ENCODE peak calls at places on chromosome 6, in nine cellular contexts. K is glutamatergic neuron, B is epithelial cell of proximal tubule, I is AG09309, W is mammary epithelial cell, S is endothelial cell, M is astrocyte of the cerebellum, X is PC-3, N is nephron progenitor cell. Q is an unnamed sample.

GRCh38 chr6:144131248-144131709 is 19.0 kb upstream of the STX11 start:
- DNase-seq in X (peak), M (peak), K (no peak), N (no peak), S (no peak), W (peak), I (peak), B (no peak), Q (no peak)

GRCh38 chr6:159037746-159038290 is 7.0 kb downstream of the TAGAP start:
- DNase-seq in W (peak), S (no peak), M (no peak), I (no peak), X (peak), B (no peak), N (peak), K (no peak), Q (no peak)

GRCh38 chr6:158003910-158004695 is 22.4 kb downstream of the SYNJ2 start:
- DNase-seq in B (no peak), K (no peak), W (no peak), M (no peak), N (no peak), I (no peak), S (no peak), X (no peak), Q (no peak)

GRCh38 chr6:149913542-149914240 is 9.2 kb downstream of the RAET1G start:
- DNase-seq in W (no peak), N (no peak), K (no peak), X (no peak), I (no peak), B (no peak), S (no peak), M (no peak), Q (no peak)

GRCh38 chr6:53287336-53288225 is 61.2 kb downstream of the ELOVL5 start:
- DNase-seq in N (no peak), M (no peak), B (no peak), I (no peak), X (no peak), K (peak), W (no peak), S (no peak), Q (no peak)

GRCh38 chr6:51505451-51505850 is 582.0 kb downstream of the PKHD1 start:
- DNase-seq in B (no peak), N (no peak), X (no peak), S (no peak), M (no peak), W (no peak), I (no peak), K (no peak), Q (no peak)

GRCh38 chr6:3195695-3196497 is 31.6 kb downstream of the TUBB2B start:
- DNase-seq in W (no peak), K (peak), I (no peak), M (no peak), N (no peak), B (no peak), S (no peak), X (no peak), Q (peak)

GRCh38 chr6:8736046-8736877 is 300.9 kb upstream of the SLC35B3 start:
- DNase-seq in N (no peak), B (no peak), W (no peak), X (no peak), M (no peak), S (no peak), K (no peak), I (no peak), Q (no peak)

GRCh38 chr6:49453221-49453620 is 9.8 kb downstream of the MMUT start:
- DNase-seq in I (no peak), K (no peak), M (no peak), N (no peak), X (peak), W (no peak), B (no peak), S (no peak), Q (no peak)

GRCh38 chr6:170212051-170212756 is 78.7 kb downstream of the DLL1 start:
- DNase-seq in B (no peak), N (no peak), I (no peak), W (no peak), K (peak), X (no peak), S (peak), M (no peak), Q (peak)

GRCh38 chr6:35086282-35086632 is 54.9 kb downstream of the TCP11 start:
- DNase-seq in K (no peak), S (no peak), M (no peak), B (no peak), I (no peak), W (no peak), X (no peak), N (no peak), Q (peak)

GRCh38 chr6:83250235-83250634 is 57.1 kb downstream of the RWDD2A start:
- DNase-seq in S (no peak), I (no peak), B (no peak), W (no peak), K (no peak), M (no peak), X (no peak), N (no peak), Q (no peak)

GRCh38 chr6:33143113-33143760 is 49.0 kb downstream of the COL11A2 start:
- DNase-seq in I (no peak), W (no peak), N (no peak), S (no peak), K (no peak), X (no peak), M (no peak), B (no peak), Q (no peak)
- TF ChIP-seq CTCF in I (no peak), W (no peak), N (no peak), S (peak), K (no peak), X (no peak), M (no peak), B (no peak), Q (peak)

GRCh38 chr6:46412662-46413061 is 78.6 kb downstream of the RCAN2 start:
- DNase-seq in I (no peak), N (no peak), K (no peak), M (no peak), S (no peak), B (no peak), X (peak), W (no peak), Q (no peak)
- TF ChIP-seq CTCF in I (no peak), N (no peak), K (no peak), M (no peak), S (no peak), B (no peak), X (no peak), W (no peak), Q (peak)

GRCh38 chr6:28390688-28391087 is 8.9 kb downstream of the ZSCAN12 start:
- DNase-seq in S (no peak), X (no peak), B (no peak), N (no peak), K (no peak), M (no peak), W (no peak), I (no peak), Q (no peak)

GRCh38 chr6:28400122-28400451 is 540 bp upstream of the ZSCAN12 start:
- DNase-seq in N (no peak), W (no peak), M (no peak), I (no peak), S (no peak), K (no peak), B (no peak), X (no peak), Q (no peak)

GRCh38 chr6:28399370-28400121 is at the start of gene ZSCAN12:
- DNase-seq in K (peak), I (peak), N (peak), W (peak), S (peak), B (no peak), M (peak), X (no peak), Q (peak)

GRCh38 chr6:28395918-28396317 is 3.6 kb downstream of the ZSCAN12 start:
- DNase-seq in W (no peak), S (no peak), I (no peak), M (no peak), K (no peak), X (no peak), N (no peak), B (no peak), Q (no peak)

GRCh38 chr6:28393912-28394662 is 5.5 kb downstream of the ZSCAN12 start:
- DNase-seq in N (no peak), M (no peak), K (no peak), W (no peak), B (no peak), S (peak), X (peak), I (no peak), Q (peak)
- TF ChIP-seq CTCF in N (no peak), M (peak), K (peak), W (peak), B (peak), S (no peak), X (peak), I (peak), Q (peak)

GRCh38 chr6:30041221-30041620 is 19.8 kb upstream of the POLR1H start:
- DNase-seq in X (no peak), I (no peak), N (no peak), W (no peak), K (no peak), B (no peak), M (no peak), S (no peak), Q (no peak)

GRCh38 chr6:30041821-30042220 is 19.2 kb upstream of the POLR1H start:
- DNase-seq in X (no peak), I (no peak), K (no peak), W (no peak), B (no peak), M (no peak), S (no peak), N (no peak), Q (peak)

GRCh38 chr6:30042914-30043313 is 18.2 kb upstream of the POLR1H start:
- DNase-seq in S (no peak), M (no peak), X (no peak), K (no peak), W (no peak), B (no peak), I (no peak), N (no peak), Q (no peak)

GRCh38 chr6:30042476-30042875 is 18.6 kb upstream of the POLR1H start:
- DNase-seq in W (no peak), X (no peak), B (no peak), M (no peak), S (no peak), I (no peak), N (no peak), K (no peak), Q (no peak)

DNA sequence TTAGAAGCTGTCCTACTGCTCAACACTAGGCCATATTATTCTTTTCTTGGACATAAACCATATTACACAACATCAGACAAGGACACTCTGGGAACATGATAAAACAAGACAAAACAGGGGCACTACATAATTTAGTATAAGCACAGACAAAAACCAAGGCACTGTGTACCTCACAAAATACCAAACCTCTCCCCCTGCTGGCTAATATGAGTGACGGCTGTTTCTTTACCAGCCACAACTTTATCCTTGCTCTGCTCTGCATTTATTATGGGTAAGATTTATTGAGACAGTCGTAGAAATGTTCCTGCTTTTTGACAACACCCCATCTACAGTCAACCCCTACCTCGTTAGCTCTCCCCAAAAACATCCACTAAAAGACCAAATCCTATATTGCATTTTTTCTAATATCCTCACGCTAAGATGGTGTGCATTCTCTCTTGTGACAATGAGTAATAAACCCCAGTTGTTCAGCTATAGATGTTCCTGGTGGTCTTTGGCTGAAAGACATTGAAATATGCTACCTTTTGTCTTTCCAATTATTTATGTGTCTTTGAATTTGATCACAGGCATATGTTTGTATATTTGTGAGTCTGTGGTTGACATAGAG is 23.8 kb upstream of the POLR1H start:
- DNase-seq in B (no peak), M (no peak), S (no peak), K (no peak), N (no peak), X (peak), I (no peak), W (peak), Q (no peak)
- TF ChIP-seq CTCF in B (peak), M (peak), S (peak), K (peak), N (peak), X (peak), I (peak), W (peak), Q (peak)